ENCODE peak calls at places on chromosomes 13 and 19, in five cellular contexts. One of them, this sample, is unnamed.

GRCh38 chr13:90633849-90634248 is 713.6 kb upstream of the MIR17HG start:
- DNase-seq in substantia nigra: no peak
- DNase-seq in OCI-M1: no peak
- DNase-seq in CMK: no peak
- DNase-seq in pancreas: peak; percentile 39
- DNase-seq in this sample: no peak

GRCh38 chr13:112929778-112930055 is 39.3 kb upstream of the MCF2L start:
- DNase-seq in substantia nigra: no peak
- DNase-seq in OCI-M1: no peak
- DNase-seq in CMK: no peak
- DNase-seq in pancreas: no peak
- DNase-seq in this sample: no peak

GRCh38 chr19:1847684-1848398 is 442 bp downstream of the REXO1 start:
- DNase-seq in substantia nigra: no peak
- DNase-seq in OCI-M1: peak; percentile 19
- DNase-seq in CMK: no peak
- DNase-seq in pancreas: no peak
- DNase-seq in this sample: no peak

GRCh38 chr13:67736646-67737420 is 506.7 kb upstream of the PCDH9 start:
- DNase-seq in substantia nigra: peak; percentile 14
- DNase-seq in OCI-M1: peak; percentile 64
- DNase-seq in CMK: no peak
- DNase-seq in pancreas: no peak
- DNase-seq in this sample: no peak

GRCh38 chr13:50512602-50513527 is 330.6 kb downstream of the DLEU7 start:
- DNase-seq in substantia nigra: no peak
- DNase-seq in OCI-M1: peak; percentile 86
- DNase-seq in CMK: no peak
- DNase-seq in pancreas: no peak
- DNase-seq in this sample: peak; percentile 43

GRCh38 chr19:5292843-5293606 is 47.6 kb downstream of the PTPRS start:
- DNase-seq in substantia nigra: peak; percentile 75
- DNase-seq in OCI-M1: peak; percentile 90
- DNase-seq in CMK: peak; percentile 7
- DNase-seq in pancreas: peak; percentile 73
- DNase-seq in this sample: peak; percentile 22

GRCh38 chr13:103140001-103140671 is 73.9 kb upstream of the SLC10A2 start:
- DNase-seq in substantia nigra: no peak
- DNase-seq in OCI-M1: peak; percentile 78
- DNase-seq in CMK: peak; percentile 4
- DNase-seq in pancreas: no peak
- DNase-seq in this sample: no peak

GRCh38 chr19:2867025-2867991 is at the start of gene ZNF556:
- DNase-seq in substantia nigra: no peak
- DNase-seq in OCI-M1: peak; percentile 23
- DNase-seq in CMK: no peak
- DNase-seq in pancreas: no peak
- DNase-seq in this sample: no peak

GRCh38 chr19:11473725-11474124 is 7.1 kb downstream of the ELAVL3 start:
- DNase-seq in substantia nigra: no peak
- DNase-seq in OCI-M1: no peak
- DNase-seq in CMK: no peak
- DNase-seq in pancreas: no peak
- DNase-seq in this sample: no peak

GRCh38 chr19:40862785-40863184 is 12.5 kb upstream of the CYP2A6 start:
- DNase-seq in substantia nigra: no peak
- DNase-seq in OCI-M1: peak; percentile 77
- DNase-seq in CMK: no peak
- DNase-seq in pancreas: no peak
- DNase-seq in this sample: no peak

GRCh38 chr13:106376411-106377112 is 158.9 kb downstream of the EFNB2 start:
- DNase-seq in substantia nigra: no peak
- DNase-seq in OCI-M1: no peak
- DNase-seq in CMK: no peak
- DNase-seq in pancreas: no peak
- DNase-seq in this sample: no peak

GRCh38 chr13:114101831-114102520 is 30.4 kb downstream of the RASA3 start:
- DNase-seq in substantia nigra: no peak
- DNase-seq in OCI-M1: no peak
- DNase-seq in CMK: no peak
- DNase-seq in pancreas: no peak
- DNase-seq in this sample: no peak

GRCh38 chr19:41434450-41434849 is 5.3 kb downstream of the DMAC2 start:
- DNase-seq in substantia nigra: no peak
- DNase-seq in OCI-M1: no peak
- DNase-seq in CMK: no peak
- DNase-seq in pancreas: no peak
- DNase-seq in this sample: no peak

GRCh38 chr13:103431880-103432279 is 365.7 kb upstream of the SLC10A2 start:
- DNase-seq in substantia nigra: no peak
- DNase-seq in OCI-M1: peak; percentile 24
- DNase-seq in CMK: no peak
- DNase-seq in pancreas: no peak
- DNase-seq in this sample: no peak

GRCh38 chr19:54420383-54421168 is 5.3 kb downstream of the TTYH1 start:
- DNase-seq in substantia nigra: peak; percentile 98
- DNase-seq in OCI-M1: no peak
- DNase-seq in CMK: no peak
- DNase-seq in pancreas: peak; percentile 78
- DNase-seq in this sample: no peak

GRCh38 chr19:33424181-33424580 is 50.7 kb downstream of the CEBPG start:
- DNase-seq in substantia nigra: no peak
- DNase-seq in OCI-M1: no peak
- DNase-seq in CMK: no peak
- DNase-seq in pancreas: no peak
- DNase-seq in this sample: no peak

GRCh38 chr13:41383400-41383799 is 72.3 kb downstream of the NAA16 start:
- DNase-seq in substantia nigra: no peak
- DNase-seq in OCI-M1: no peak
- DNase-seq in CMK: no peak
- DNase-seq in pancreas: no peak
- DNase-seq in this sample: no peak

GRCh38 chr19:13588953-13589833 is 82.9 kb upstream of the CACNA1A start:
- DNase-seq in substantia nigra: peak; percentile 18
- DNase-seq in OCI-M1: peak; percentile 99
- DNase-seq in CMK: peak; percentile 33
- DNase-seq in pancreas: peak; percentile 71
- DNase-seq in this sample: peak; percentile 77

GRCh38 chr13:49810464-49810824 is 18.0 kb upstream of the KPNA3 start:
- DNase-seq in substantia nigra: no peak
- DNase-seq in OCI-M1: no peak
- DNase-seq in CMK: no peak
- DNase-seq in pancreas: no peak
- DNase-seq in this sample: no peak

GRCh38 chr13:87361216-87361615 is 310.0 kb upstream of the SLITRK5 start:
- DNase-seq in substantia nigra: no peak
- DNase-seq in OCI-M1: no peak
- DNase-seq in CMK: no peak
- DNase-seq in pancreas: no peak
- DNase-seq in this sample: no peak

GRCh38 chr13:105047676-105048295 is 1487.7 kb downstream of the EFNB2 start:
- DNase-seq in substantia nigra: no peak
- DNase-seq in OCI-M1: no peak
- DNase-seq in CMK: no peak
- DNase-seq in pancreas: no peak
- DNase-seq in this sample: no peak

GRCh38 chr19:19458110-19458816 is 52.8 kb downstream of the GATAD2A start:
- DNase-seq in substantia nigra: no peak
- DNase-seq in OCI-M1: no peak
- DNase-seq in CMK: no peak
- DNase-seq in pancreas: no peak
- DNase-seq in this sample: no peak

This sample was measured in CD4-positive, alpha-beta memory T cell.